ENCODE peak calls at places on chromosomes 2 and 18, in ten cellular contexts. G is effector memory CD4-positive, alpha-beta T cell; V is adrenal gland; Q is fibroblast of lung; Y is lower lobe of right lung; X is GM23248; K is uterus; T is left ventricle myocardium inferior; Z is HepG2; L is ovary. B is an unnamed sample.

GRCh38 chr18:23133860-23134779 is 1.2 kb upstream of the CABLES1 start:
- DNase-seq in G (no peak), V (no peak), Q (no peak), Y (peak), X (no peak), K (no peak), T (no peak), Z (peak), L (no peak), B (peak)

GRCh38 chr18:32308493-32309120 is 118.8 kb downstream of the MEP1B start:
- DNase-seq in G (no peak), V (peak), Q (peak), Y (no peak), X (peak), K (peak), T (no peak), Z (no peak), L (no peak), B (no peak)

GRCh38 chr2:138090330-138090729 is 126.1 kb downstream of the HNMT start:
- DNase-seq in G (no peak), V (no peak), Q (peak), Y (no peak), X (peak), K (no peak), T (no peak), Z (peak), L (no peak), B (no peak)

GRCh38 chr2:143521404-143521803 is 392.2 kb downstream of the ARHGAP15 start:
- DNase-seq in G (no peak), V (no peak), Q (peak), Y (no peak), X (no peak), K (no peak), T (no peak), Z (no peak), L (no peak), B (no peak)

GRCh38 chr2:105842555-105842954 is 97.8 kb downstream of the NCK2 start:
- DNase-seq in G (no peak), V (no peak), Q (no peak), Y (no peak), X (no peak), K (no peak), T (no peak), Z (no peak), L (no peak), B (no peak)

GRCh38 chr2:72952110-72952823 is 34.9 kb downstream of the EMX1 start:
- DNase-seq in G (no peak), V (no peak), Q (no peak), Y (no peak), X (no peak), K (no peak), T (no peak), Z (no peak), L (no peak), B (no peak)

GRCh38 chr2:40512246-40512645 is 60.4 kb upstream of the SLC8A1 start:
- DNase-seq in G (no peak), V (no peak), Q (peak), Y (no peak), X (no peak), K (peak), T (peak), Z (no peak), L (no peak), B (no peak)

GRCh38 chr2:50225021-50225928 is 806.7 kb downstream of the NRXN1 start:
- DNase-seq in G (no peak), V (no peak), Q (no peak), Y (no peak), X (no peak), K (no peak), T (no peak), Z (no peak), L (no peak), B (no peak)

GRCh38 chr2:153819501-153819900 is 52.2 kb upstream of the GALNT13 start:
- DNase-seq in G (no peak), V (no peak), Q (no peak), Y (no peak), X (no peak), K (no peak), T (no peak), Z (no peak), L (no peak), B (no peak)

GRCh38 chr18:65592419-65592818 is 158.4 kb upstream of the CDH7 start:
- DNase-seq in G (no peak), V (no peak), Q (no peak), Y (no peak), X (no peak), K (no peak), T (no peak), Z (no peak), L (no peak), B (no peak)

GRCh38 chr2:96098900-96099590 is 17.3 kb downstream of the ADRA2B start:
- DNase-seq in G (no peak), V (peak), Q (no peak), Y (peak), X (no peak), K (peak), T (peak), Z (no peak), L (peak), B (no peak)

GRCh38 chr2:170092475-170092874 is 85.5 kb upstream of the MYO3B start:
- DNase-seq in G (no peak), V (no peak), Q (peak), Y (no peak), X (no peak), K (no peak), T (no peak), Z (no peak), L (no peak), B (no peak)

GRCh38 chr2:109105113-109105512 is 23.9 kb upstream of the SH3RF3 start:
- DNase-seq in G (no peak), V (no peak), Q (no peak), Y (peak), X (no peak), K (no peak), T (no peak), Z (no peak), L (no peak), B (no peak)

GRCh38 chr2:215454519-215454918 is 18.7 kb upstream of the FN1 start:
- DNase-seq in G (no peak), V (no peak), Q (peak), Y (no peak), X (peak), K (no peak), T (no peak), Z (peak), L (no peak), B (no peak)

GRCh38 chr2:30948857-30949256 is 141.6 kb upstream of the CAPN13 start:
- DNase-seq in G (no peak), V (no peak), Q (no peak), Y (no peak), X (no peak), K (no peak), T (no peak), Z (no peak), L (no peak), B (no peak)

GRCh38 chr18:3995476-3996102 is 459.5 kb downstream of the DLGAP1 start:
- DNase-seq in G (no peak), V (peak), Q (peak), Y (no peak), X (peak), K (peak), T (no peak), Z (peak), L (no peak), B (peak)

GRCh38 chr2:28648147-28648546 is 103.5 kb upstream of the PPP1CB start:
- DNase-seq in G (no peak), V (no peak), Q (no peak), Y (no peak), X (peak), K (no peak), T (no peak), Z (no peak), L (no peak), B (no peak)

GRCh38 chr2:30385327-30385726 is 61.7 kb upstream of the LCLAT1 start:
- DNase-seq in G (no peak), V (peak), Q (peak), Y (no peak), X (peak), K (no peak), T (no peak), Z (no peak), L (no peak), B (no peak)

GRCh38 chr2:101327863-101328394 is 19.4 kb upstream of the RNF149 start:
- DNase-seq in G (no peak), V (no peak), Q (no peak), Y (no peak), X (no peak), K (no peak), T (no peak), Z (no peak), L (no peak), B (no peak)

GRCh38 chr2:174593574-174594203 is 3.9 kb downstream of the WIPF1 start:
- DNase-seq in G (peak), V (no peak), Q (peak), Y (no peak), X (peak), K (no peak), T (no peak), Z (no peak), L (no peak), B (peak)

GRCh38 chr2:84873350-84873749 is 7.5 kb downstream of the TRABD2A start:
- DNase-seq in G (no peak), V (no peak), Q (no peak), Y (no peak), X (no peak), K (no peak), T (no peak), Z (no peak), L (no peak), B (no peak)

GRCh38 chr18:49041677-49042570 is 91.2 kb upstream of the SMAD7 start:
- DNase-seq in G (no peak), V (peak), Q (peak), Y (no peak), X (peak), K (peak), T (peak), Z (peak), L (peak), B (no peak)

GRCh38 chr2:106053116-106053515 is 141.0 kb downstream of the UXS1 start:
- DNase-seq in G (no peak), V (no peak), Q (peak), Y (no peak), X (peak), K (no peak), T (no peak), Z (no peak), L (no peak), B (no peak)

GRCh38 chr18:34598136-34598635 is 111.9 kb upstream of the DTNA start:
- DNase-seq in G (no peak), V (no peak), Q (peak), Y (no peak), X (no peak), K (no peak), T (no peak), Z (no peak), L (no peak), B (no peak)

GRCh38 chr2:27320958-27321543 is 1.8 kb downstream of the MPV17 start:
- DNase-seq in G (no peak), V (peak), Q (peak), Y (peak), X (peak), K (peak), T (peak), Z (peak), L (peak), B (no peak)

GRCh38 chr2:3738454-3738853 is 35.1 kb downstream of the DCDC2C start:
- DNase-seq in G (no peak), V (no peak), Q (peak), Y (no peak), X (peak), K (no peak), T (no peak), Z (peak), L (no peak), B (peak)

GRCh38 chr2:88919087-88919738 is 227.7 kb downstream of the RPIA start:
- DNase-seq in G (no peak), V (no peak), Q (peak), Y (no peak), X (peak), K (no peak), T (no peak), Z (peak), L (no peak), B (no peak)

GRCh38 chr2:23293063-23293462 is 91.9 kb upstream of the KLHL29 start:
- DNase-seq in G (no peak), V (peak), Q (peak), Y (no peak), X (peak), K (peak), T (peak), Z (no peak), L (no peak), B (no peak)

DNA sequence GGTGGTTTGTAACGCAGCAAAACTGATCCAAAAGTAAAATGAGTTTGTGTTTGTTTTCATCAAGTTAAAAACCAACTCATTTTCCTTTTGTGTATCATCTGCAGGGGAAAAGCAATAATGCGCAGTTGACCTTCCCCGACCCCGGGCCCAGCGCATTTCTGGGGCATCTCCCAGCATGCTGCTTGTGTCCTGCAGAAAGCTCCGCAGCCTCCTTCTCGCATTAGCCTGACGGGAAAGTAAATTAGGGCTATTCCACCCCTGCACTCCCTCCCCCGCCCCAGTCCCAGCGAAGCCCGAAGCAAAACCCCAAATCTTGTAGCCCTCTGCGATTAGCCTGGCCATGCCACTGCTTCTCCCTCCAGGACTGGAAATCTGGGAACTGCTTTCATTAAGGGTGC is 82.0 kb upstream of the PPM1B start:
- DNase-seq in G (no peak), V (no peak), Q (no peak), Y (no peak), X (no peak), K (no peak), T (no peak), Z (no peak), L (no peak), B (no peak)
- H3K4me3 ChIP-seq in G (no peak), V (no peak), Q (peak), Y (peak), X (peak), K (peak), T (peak), Z (peak), L (peak), B (no peak)

GRCh38 chr2:196169521-196169920 is 1.9 kb downstream of the STK17B start:
- DNase-seq in G (no peak), V (no peak), Q (no peak), Y (no peak), X (peak), K (no peak), T (no peak), Z (no peak), L (no peak), B (no peak)
- H3K27ac ChIP-seq in G (peak), V (peak), Q (peak), Y (peak), X (peak), K (peak), T (peak), Z (no peak), L (no peak), B (peak)

DNA sequence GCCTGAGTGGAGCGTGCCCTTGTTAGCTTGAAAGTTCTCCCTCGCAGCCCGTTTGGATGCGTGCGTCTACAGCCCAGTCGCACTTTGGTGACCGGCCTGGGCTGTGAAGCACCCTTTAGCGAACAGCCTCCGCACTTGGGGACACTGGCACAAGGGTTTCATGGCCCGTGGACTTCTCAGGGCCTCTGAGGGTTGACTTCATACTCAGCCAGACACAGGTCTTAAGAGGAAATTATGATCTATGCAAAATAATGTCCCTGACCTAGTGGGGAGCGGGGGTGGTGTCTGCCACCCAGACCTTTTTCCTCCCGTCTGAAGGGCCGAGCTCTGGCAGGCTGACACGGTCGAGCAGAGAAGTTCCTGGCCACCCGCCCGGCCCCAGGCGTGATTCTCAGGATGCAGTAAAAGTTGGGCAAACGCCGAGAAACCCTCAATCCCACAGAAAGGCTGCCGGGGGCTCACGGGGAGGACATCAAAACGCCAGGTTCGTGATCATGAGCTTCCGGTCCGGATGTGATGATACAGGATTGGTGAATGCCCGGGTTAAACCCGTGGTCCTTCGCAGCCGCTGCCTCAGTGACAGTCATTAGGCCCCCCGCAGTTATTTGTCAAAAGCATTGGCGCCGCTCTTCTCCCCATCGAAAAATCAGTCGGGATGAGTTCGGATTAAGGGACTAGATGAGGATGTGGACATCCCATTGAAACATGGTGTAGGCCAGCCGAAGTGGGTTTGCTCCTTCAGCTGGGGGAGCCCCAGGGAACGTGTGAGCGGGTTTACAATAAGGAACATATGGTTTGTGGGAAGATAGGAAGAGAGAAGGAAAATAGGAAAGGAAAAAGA is 3.6 kb upstream of the PAX3 start:
- DNase-seq in G (no peak), V (no peak), Q (no peak), Y (no peak), X (no peak), K (no peak), T (no peak), Z (no peak), L (no peak), B (no peak)
- H3K4me3 ChIP-seq in G (no peak), V (no peak), Q (no peak), Y (no peak), X (no peak), K (no peak), T (no peak), Z (no peak), L (no peak), B (no peak)

DNA sequence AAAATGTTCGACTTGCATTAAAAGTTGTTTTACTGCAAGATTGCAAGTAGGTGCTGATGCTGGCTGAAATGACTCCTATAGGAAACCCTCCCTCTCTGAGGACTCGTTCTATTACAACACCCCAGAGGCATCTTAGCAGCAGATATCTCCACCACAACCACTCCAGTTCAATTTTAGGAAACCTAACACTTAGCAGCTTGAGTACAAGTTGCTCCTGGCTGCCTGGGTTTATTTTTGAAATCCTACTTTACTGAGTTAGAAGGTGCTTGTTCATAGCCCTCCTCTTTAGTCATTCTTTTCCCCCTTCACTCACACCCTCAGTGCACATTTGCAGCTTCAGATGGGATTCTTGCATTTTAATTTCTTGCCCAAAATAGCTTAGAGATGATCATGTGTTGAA is 111.4 kb downstream of the MTCL1 start:
- DNase-seq in G (no peak), V (no peak), Q (peak), Y (no peak), X (peak), K (no peak), T (no peak), Z (no peak), L (no peak), B (no peak)
- H3K27ac ChIP-seq in G (no peak), V (no peak), Q (no peak), Y (no peak), X (peak), K (no peak), T (peak), Z (no peak), L (no peak), B (no peak)

DNA sequence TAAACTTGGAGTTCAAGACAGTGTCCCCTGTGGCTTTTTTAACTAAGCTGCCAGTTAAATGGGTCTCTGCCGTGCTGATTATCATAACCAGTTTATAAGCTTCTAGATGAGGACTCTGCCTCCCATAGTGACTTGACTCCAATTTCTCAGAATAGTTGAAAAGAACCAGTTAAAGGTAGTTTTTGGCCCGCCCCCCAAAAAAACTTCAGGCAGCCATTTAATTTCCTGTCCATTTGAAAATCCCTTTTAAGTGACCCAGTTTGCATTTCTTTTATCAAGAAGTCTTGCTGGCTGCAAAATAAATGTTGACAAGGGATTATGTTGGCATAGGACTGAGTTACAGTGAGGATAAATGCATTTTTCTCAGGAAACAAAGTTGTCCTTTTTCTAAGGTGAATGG is 2.3 kb downstream of the SLC20A1 start:
- DNase-seq in G (no peak), V (no peak), Q (no peak), Y (no peak), X (no peak), K (no peak), T (no peak), Z (no peak), L (no peak), B (peak)
- H3K4me3 ChIP-seq in G (no peak), V (no peak), Q (peak), Y (peak), X (peak), K (no peak), T (peak), Z (peak), L (no peak), B (peak)

GRCh38 chr2:61421611-61422010 is 49.3 kb downstream of the USP34 start:
- DNase-seq in G (no peak), V (no peak), Q (no peak), Y (no peak), X (no peak), K (no peak), T (no peak), Z (no peak), L (no peak), B (peak)

GRCh38 chr2:61419129-61419528 is 51.8 kb downstream of the USP34 start:
- DNase-seq in G (no peak), V (no peak), Q (no peak), Y (no peak), X (no peak), K (no peak), T (no peak), Z (no peak), L (no peak), B (no peak)

GRCh38 chr2:61416871-61417645 is 53.8 kb downstream of the USP34 start:
- DNase-seq in G (no peak), V (no peak), Q (no peak), Y (no peak), X (no peak), K (no peak), T (no peak), Z (no peak), L (no peak), B (no peak)

GRCh38 chr2:61420986-61421546 is 49.8 kb downstream of the USP34 start:
- DNase-seq in G (no peak), V (no peak), Q (no peak), Y (no peak), X (no peak), K (no peak), T (no peak), Z (no peak), L (no peak), B (no peak)

GRCh38 chr2:61419570-61419969 is 51.3 kb downstream of the USP34 start:
- DNase-seq in G (no peak), V (no peak), Q (peak), Y (no peak), X (peak), K (no peak), T (no peak), Z (no peak), L (no peak), B (no peak)
- H3K27ac ChIP-seq in G (no peak), V (no peak), Q (no peak), Y (no peak), X (no peak), K (no peak), T (no peak), Z (no peak), L (no peak), B (peak)

DNA sequence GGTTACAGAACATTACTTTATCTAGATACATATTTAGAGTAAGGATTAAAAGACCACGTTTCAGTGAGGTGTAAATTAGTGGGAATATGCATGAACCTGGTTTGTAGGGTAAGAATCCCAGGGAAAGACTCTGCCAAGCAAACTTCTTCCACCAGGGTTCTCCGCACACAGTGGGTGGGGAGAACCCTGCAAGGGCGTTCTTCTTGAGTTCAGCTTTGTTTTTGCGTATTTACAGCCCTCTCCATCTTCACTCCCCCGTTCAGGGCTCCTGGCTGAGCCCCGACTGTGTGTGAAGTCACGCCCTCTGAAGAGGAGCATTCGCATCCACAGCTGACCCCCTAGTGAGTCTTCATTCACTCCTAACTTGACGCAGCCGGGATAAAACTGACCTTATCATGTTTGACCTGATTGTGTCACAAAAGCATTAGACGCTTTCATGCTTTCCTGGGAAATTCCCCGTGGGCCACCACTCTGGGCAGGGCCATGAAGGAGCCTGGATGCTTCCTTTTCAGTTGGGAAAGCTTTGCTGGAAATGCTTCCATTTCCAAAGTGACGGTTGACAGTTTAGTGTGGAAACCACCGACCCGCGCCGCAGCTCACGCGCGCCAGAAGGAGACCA is 1.0 kb downstream of the ALKAL2 start:
- DNase-seq in G (no peak), V (peak), Q (no peak), Y (no peak), X (no peak), K (peak), T (no peak), Z (no peak), L (peak), B (no peak)
- H3K4me3 ChIP-seq in G (no peak), V (no peak), Q (peak), Y (peak), X (no peak), K (peak), T (peak), Z (no peak), L (peak), B (no peak)